ENCODE peak calls at places on chromosomes 11 and 22, in eight cellular contexts. E, Z, H, A, F, D, J and S are unnamed samples.

GRCh38 chr11:15114501-15115475 is at the start of gene INSC:
- DNase-seq in F (no peak), H (peak; percentile 17), Z (no peak), A (no peak), J (peak; percentile 63), D (no peak), E (no peak), S (no peak)

GRCh38 chr22:35409783-35410662 is 10.1 kb downstream of the MCM5 start:
- DNase-seq in E (peak; percentile 46), A (no peak), D (no peak), F (no peak), H (no peak), J (no peak), Z (peak; percentile 76), S (peak; percentile 41)

GRCh38 chr11:64028398-64029115 is 7.2 kb upstream of the FLRT1 start:
- DNase-seq in D (peak; percentile 37), Z (no peak), A (no peak), F (no peak), H (no peak), E (peak; percentile 12), J (peak; percentile 87), S (no peak)

GRCh38 chr11:68383976-68384501 is 71.6 kb downstream of the LRP5 start:
- DNase-seq in A (peak; percentile 61), H (peak; percentile 45), J (peak; percentile 77), F (no peak), E (peak; percentile 77), D (peak; percentile 19), Z (peak; percentile 64), S (peak; percentile 74)

GRCh38 chr22:48084041-48084748 is 1321.7 kb downstream of the TBC1D22A start:
- DNase-seq in H (no peak), Z (no peak), D (no peak), J (no peak), F (no peak), A (no peak), E (no peak), S (peak; percentile 44)

GRCh38 chr11:121039971-121040613 is 16.2 kb downstream of the TBCEL start:
- DNase-seq in D (no peak), H (no peak), A (no peak), Z (no peak), J (no peak), E (no peak), F (no peak), S (no peak)

GRCh38 chr11:71449596-71449995 is 1.4 kb upstream of the DHCR7 start:
- DNase-seq in H (no peak), A (no peak), E (no peak), D (no peak), Z (no peak), J (no peak), F (no peak), S (no peak)

GRCh38 chr11:78292109-78292803 is 103.5 kb downstream of the USP35 start:
- DNase-seq in E (no peak), H (no peak), J (no peak), F (no peak), A (no peak), D (no peak), Z (no peak), S (peak; percentile 77)

GRCh38 chr11:11480951-11481350 is 127.9 kb upstream of the CSNK2A3 start:
- DNase-seq in E (no peak), H (no peak), D (no peak), F (no peak), J (no peak), Z (no peak), A (no peak), S (no peak)

GRCh38 chr22:44023404-44024287 is 456 bp upstream of the PARVB start:
- DNase-seq in D (no peak), J (peak; percentile 75), H (peak; percentile 46), Z (peak; percentile 67), E (peak; percentile 58), F (no peak), A (peak; percentile 30), S (peak; percentile 53)

GRCh38 chr11:69521461-69521860 is 40.0 kb downstream of the LINC01488 start:
- DNase-seq in F (no peak), Z (no peak), E (no peak), J (no peak), A (no peak), H (no peak), D (no peak), S (no peak)

GRCh38 chr11:68021167-68021787 is 9.2 kb upstream of the NDUFS8 start:
- DNase-seq in D (no peak), Z (no peak), J (no peak), E (no peak), H (no peak), F (no peak), A (peak; percentile 82), S (no peak)

GRCh38 chr22:49964493-49965290 is 4.1 kb downstream of the PIM3 start:
- DNase-seq in H (no peak), D (no peak), Z (peak; percentile 17), J (no peak), A (no peak), E (no peak), F (no peak), S (no peak)

GRCh38 chr22:44828193-44828592 is 75.8 kb downstream of the ARHGAP8 start:
- DNase-seq in D (no peak), J (peak; percentile 65), A (peak; percentile 31), F (no peak), Z (no peak), H (no peak), E (peak; percentile 43), S (no peak)

GRCh38 chr22:23119492-23120414 is 22.0 kb downstream of the RSPH14 start:
- DNase-seq in Z (no peak), F (no peak), E (peak; percentile 55), H (no peak), A (no peak), D (no peak), J (no peak), S (peak; percentile 57)

GRCh38 chr11:57635236-57635635 is 14.5 kb downstream of the YPEL4 start:
- DNase-seq in Z (no peak), A (no peak), D (no peak), J (no peak), H (no peak), E (no peak), F (no peak), S (no peak)

GRCh38 chr11:126878892-126879291 is 121.7 kb downstream of the KIRREL3 start:
- DNase-seq in F (peak; percentile 44), J (no peak), H (no peak), A (no peak), E (no peak), Z (no peak), D (no peak), S (no peak)

GRCh38 chr11:2521081-2521480 is 76.3 kb downstream of the KCNQ1 start:
- DNase-seq in E (no peak), J (no peak), D (no peak), Z (peak; percentile 6), F (no peak), A (no peak), H (no peak), S (no peak)

GRCh38 chr11:11567862-11568650 is 53.7 kb downstream of the GALNT18 start:
- DNase-seq in E (no peak), A (no peak), D (no peak), F (peak; percentile 60), H (no peak), J (no peak), Z (no peak), S (no peak)

GRCh38 chr11:67265633-67266423 is 445 bp upstream of the GRK2 start:
- DNase-seq in Z (peak; percentile 90), A (peak; percentile 88), D (peak; percentile 39), J (peak; percentile 90), E (peak; percentile 88), H (peak; percentile 43), F (peak; percentile 33), S (peak; percentile 79)

GRCh38 chr11:67998150-67999045 is 5.5 kb downstream of the UNC93B1 start:
- DNase-seq in J (no peak), H (no peak), A (no peak), E (no peak), D (no peak), F (no peak), Z (no peak), S (peak; percentile 69)

GRCh38 chr22:32322986-32323385 is 34.7 kb upstream of the RFPL3 start:
- DNase-seq in Z (no peak), A (no peak), D (no peak), J (no peak), H (no peak), F (no peak), E (no peak), S (no peak)

GRCh38 chr11:11416502-11416901 is 63.5 kb upstream of the CSNK2A3 start:
- DNase-seq in F (no peak), Z (no peak), E (peak; percentile 3), J (no peak), A (no peak), D (no peak), H (peak; percentile 77), S (no peak)

GRCh38 chr11:33438311-33438710 is 181.1 kb downstream of the HIPK3 start:
- DNase-seq in A (no peak), J (no peak), F (no peak), H (no peak), E (no peak), D (no peak), Z (no peak), S (no peak)

GRCh38 chr22:48346911-48347310 is 1480.8 kb downstream of the BRD1 start:
- DNase-seq in D (no peak), A (no peak), J (no peak), Z (no peak), E (no peak), F (no peak), H (no peak), S (no peak)

GRCh38 chr11:133936136-133936535 is 20.6 kb downstream of the IGSF9B start:
- DNase-seq in J (no peak), Z (no peak), F (no peak), A (no peak), H (no peak), E (no peak), D (no peak), S (no peak)

GRCh38 chr11:76075699-76076098 is 130.6 kb downstream of the WNT11 start:
- DNase-seq in J (no peak), D (no peak), Z (no peak), A (no peak), E (no peak), H (no peak), F (no peak), S (no peak)

GRCh38 chr11:78039919-78040671 is 17.0 kb upstream of the KCTD14 start:
- DNase-seq in H (peak; percentile 88), A (peak; percentile 92), D (peak; percentile 15), Z (no peak), J (peak; percentile 32), E (peak; percentile 49), F (peak; percentile 6), S (peak; percentile 39)

GRCh38 chr11:102476069-102476468 is 23.5 kb upstream of the TMEM123 start:
- DNase-seq in E (no peak), Z (no peak), D (no peak), J (no peak), F (no peak), H (peak; percentile 28), A (no peak), S (no peak)

GRCh38 chr11:128330203-128330602 is 257.2 kb downstream of the ETS1 start:
- DNase-seq in A (no peak), J (no peak), H (no peak), F (no peak), Z (no peak), D (no peak), E (no peak), S (no peak)